ENCODE peak calls at places on chromosomes 11 and 22, in four cellular contexts. D is esophagus squamous epithelium, L is dorsolateral prefrontal cortex, S is coronary artery. J is an unnamed sample.

GRCh38 chr11:45209904-45210699 is 63.7 kb downstream of the PRDM11 start:
- DNase-seq in L (peak), D (no peak), S (peak), J (peak)

GRCh38 chr22:36465232-36466021 is 16.0 kb downstream of the TXN2 start:
- DNase-seq in S (peak), L (no peak), D (no peak), J (peak)

GRCh38 chr11:113202431-113202830 is 112.0 kb upstream of the TTC12 start:
- DNase-seq in L (no peak), S (no peak), D (no peak), J (no peak)

GRCh38 chr22:39498368-39498767 is 3.7 kb upstream of the MIEF1 start:
- DNase-seq in L (no peak), S (no peak), D (no peak), J (peak)

GRCh38 chr11:57330029-57330428 is 5.3 kb upstream of the TNKS1BP1 start:
- DNase-seq in D (no peak), S (no peak), L (no peak), J (no peak)

GRCh38 chr22:37604875-37605274 is 3.8 kb upstream of the GGA1 start:
- DNase-seq in L (no peak), S (no peak), D (no peak), J (no peak)

GRCh38 chr22:29205598-29206371 is at the start of gene EMID1:
- DNase-seq in L (no peak), S (no peak), D (no peak), J (no peak)

GRCh38 chr11:120718171-120718570 is 206.6 kb downstream of the GRIK4 start:
- DNase-seq in D (no peak), S (no peak), L (no peak), J (no peak)

GRCh38 chr22:40477683-40478348 is 107.4 kb downstream of the SGSM3 start:
- DNase-seq in S (no peak), D (no peak), L (no peak), J (no peak)

GRCh38 chr11:79440451-79441158 is at the start of gene TENM4:
- DNase-seq in S (peak), D (no peak), L (peak), J (peak)

GRCh38 chr22:20953668-20954500 is 13.2 kb upstream of the AIFM3 start:
- DNase-seq in S (no peak), D (no peak), L (no peak), J (peak)

GRCh38 chr11:89136606-89137005 is 41.1 kb upstream of the TYR start:
- DNase-seq in L (no peak), S (no peak), D (no peak), J (no peak)

GRCh38 chr11:75664366-75664765 is 4.5 kb downstream of the MAP6 start:
- DNase-seq in S (no peak), D (no peak), L (no peak), J (no peak)

GRCh38 chr11:2122222-2122906 is 16.8 kb downstream of the IGF2 start:
- DNase-seq in D (no peak), L (no peak), S (no peak), J (no peak)

GRCh38 chr22:29071261-29072045 is 1.4 kb upstream of the KREMEN1 start:
- DNase-seq in D (no peak), L (no peak), S (no peak), J (peak)

GRCh38 chr22:27879923-27880322 is 39.1 kb downstream of the PITPNB start:
- DNase-seq in D (no peak), S (no peak), L (no peak), J (no peak)

GRCh38 chr11:24872912-24873311 is 376.1 kb downstream of the LUZP2 start:
- DNase-seq in S (no peak), D (no peak), L (no peak), J (no peak)

GRCh38 chr11:68164437-68164836 is 43.2 kb upstream of the CHKA start:
- DNase-seq in S (no peak), D (no peak), L (no peak), J (no peak)

GRCh38 chr22:41526802-41527799 is 17.2 kb downstream of the POLR3H start:
- DNase-seq in L (peak), D (no peak), S (no peak), J (peak)

GRCh38 chr11:31005202-31005601 is 364.3 kb downstream of the DCDC1 start:
- DNase-seq in D (no peak), L (no peak), S (no peak), J (no peak)

GRCh38 chr11:65334696-65335295 is 1.1 kb downstream of the DPF2 start:
- DNase-seq in D (no peak), L (no peak), S (no peak), J (no peak)

GRCh38 chr22:23103199-23103954 is 33.1 kb downstream of the GNAZ start:
- DNase-seq in L (no peak), D (no peak), S (no peak), J (no peak)

GRCh38 chr11:106670069-106670468 is 348.2 kb downstream of the GUCY1A2 start:
- DNase-seq in L (no peak), S (no peak), D (no peak), J (no peak)

GRCh38 chr11:22703561-22703960 is 37.1 kb downstream of the GAS2 start:
- DNase-seq in D (no peak), S (no peak), L (no peak), J (no peak)

GRCh38 chr11:76632492-76632891 is 38.1 kb downstream of the LRRC32 start:
- DNase-seq in D (no peak), L (no peak), S (no peak), J (no peak)

GRCh38 chr11:101446726-101447125 is 137.1 kb downstream of the TRPC6 start:
- DNase-seq in L (no peak), D (no peak), S (no peak), J (no peak)

GRCh38 chr11:125001073-125001764 is 47.2 kb downstream of the CCDC15 start:
- DNase-seq in S (no peak), L (no peak), D (no peak), J (no peak)

GRCh38 chr22:19916006-19916405 is 25.6 kb upstream of the COMT start:
- DNase-seq in S (no peak), D (no peak), L (no peak), J (no peak)

GRCh38 chr11:32385998-32386397 is 49.3 kb downstream of the WT1 start:
- DNase-seq in S (no peak), L (no peak), D (no peak), J (no peak)

GRCh38 chr11:93330446-93330984 is at the start of gene DEUP1:
- DNase-seq in L (no peak), S (no peak), D (no peak), J (no peak)

GRCh38 chr11:125313271-125314222 is 149.0 kb downstream of the PKNOX2 start:
- DNase-seq in S (peak), L (no peak), D (no peak), J (no peak)

GRCh38 chr11:68904458-68904847 is 762 bp downstream of the IGHMBP2 start:
- DNase-seq in L (no peak), D (no peak), S (no peak), J (no peak)

GRCh38 chr11:111336062-111336461 is 37.7 kb downstream of the POU2AF3 start:
- DNase-seq in S (no peak), L (no peak), D (no peak), J (no peak)

GRCh38 chr11:111334495-111335123 is 36.3 kb downstream of the POU2AF3 start:
- DNase-seq in L (no peak), S (no peak), D (no peak), J (peak)

GRCh38 chr11:111336582-111337256 is 38.4 kb downstream of the POU2AF3 start:
- DNase-seq in D (no peak), S (no peak), L (no peak), J (peak)

GRCh38 chr11:111335596-111335995 is 37.2 kb downstream of the POU2AF3 start:
- DNase-seq in S (no peak), D (no peak), L (no peak), J (no peak)

DNA sequence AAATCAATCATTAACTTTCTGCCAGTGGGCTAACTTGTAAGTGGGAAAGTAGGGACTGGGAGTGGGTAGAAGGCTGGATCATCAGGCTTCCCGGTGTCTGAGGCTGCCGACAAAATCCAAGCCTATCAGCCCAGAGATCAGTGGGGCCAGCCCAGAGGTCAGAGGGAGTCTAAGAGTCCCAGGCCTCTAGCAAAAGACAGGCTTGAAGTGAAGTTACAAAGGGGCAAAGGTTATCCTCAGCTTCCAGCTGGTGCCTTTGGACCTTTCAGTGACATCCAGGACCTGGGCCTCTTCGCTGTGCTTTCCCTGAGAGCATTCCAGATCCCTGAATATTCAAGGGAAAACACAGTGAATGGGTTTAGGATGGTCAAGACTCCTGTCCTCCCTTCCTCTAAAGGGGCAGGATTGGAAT is 36.8 kb downstream of the POU2AF3 start:
- DNase-seq in S (no peak), D (no peak), L (no peak), J (peak)
- H3K27ac ChIP-seq in S (no peak), D (no peak), L (no peak), J (peak)

GRCh38 chr11:28773606-28774005 is 665.4 kb downstream of the METTL15 start:
- DNase-seq in S (no peak), L (no peak), D (no peak), J (no peak)
- H3K27ac ChIP-seq in S (no peak), L (no peak), D (no peak), J (no peak)

GRCh38 chr22:45211435-45211834 is 29.3 kb downstream of the KIAA0930 start:
- DNase-seq in S (no peak), L (no peak), D (no peak), J (no peak)
- H3K27ac ChIP-seq in S (peak), L (peak), D (peak), J (no peak)

GRCh38 chr11:97615541-97615940 is 1225.7 kb downstream of the JRKL start:
- DNase-seq in S (no peak), D (no peak), L (no peak), J (no peak)
- H3K27ac ChIP-seq in S (no peak), D (no peak), L (no peak), J (no peak)

GRCh38 chr11:15146271-15147003 is 31.7 kb downstream of the INSC start:
- DNase-seq in D (no peak), S (no peak), L (no peak), J (no peak)
- H3K27ac ChIP-seq in D (no peak), S (no peak), L (no peak), J (no peak)

GRCh38 chr22:24407278-24407665 is 20.1 kb upstream of the ADORA2A start:
- DNase-seq in L (no peak), D (no peak), S (no peak), J (no peak)
- H3K27ac ChIP-seq in L (peak), D (no peak), S (no peak), J (peak)

GRCh38 chr11:18697581-18697980 is 998 bp upstream of the TMEM86A start:
- DNase-seq in D (no peak), L (no peak), S (no peak), J (no peak)

GRCh38 chr11:18699269-18699596 is 654 bp downstream of the TMEM86A start:
- DNase-seq in S (no peak), L (no peak), D (no peak), J (no peak)

GRCh38 chr11:18699848-18700261 is 1.3 kb downstream of the TMEM86A start:
- DNase-seq in D (no peak), L (no peak), S (no peak), J (no peak)

GRCh38 chr11:18700375-18700774 is 1.8 kb downstream of the TMEM86A start:
- DNase-seq in L (no peak), D (no peak), S (no peak), J (no peak)

DNA sequence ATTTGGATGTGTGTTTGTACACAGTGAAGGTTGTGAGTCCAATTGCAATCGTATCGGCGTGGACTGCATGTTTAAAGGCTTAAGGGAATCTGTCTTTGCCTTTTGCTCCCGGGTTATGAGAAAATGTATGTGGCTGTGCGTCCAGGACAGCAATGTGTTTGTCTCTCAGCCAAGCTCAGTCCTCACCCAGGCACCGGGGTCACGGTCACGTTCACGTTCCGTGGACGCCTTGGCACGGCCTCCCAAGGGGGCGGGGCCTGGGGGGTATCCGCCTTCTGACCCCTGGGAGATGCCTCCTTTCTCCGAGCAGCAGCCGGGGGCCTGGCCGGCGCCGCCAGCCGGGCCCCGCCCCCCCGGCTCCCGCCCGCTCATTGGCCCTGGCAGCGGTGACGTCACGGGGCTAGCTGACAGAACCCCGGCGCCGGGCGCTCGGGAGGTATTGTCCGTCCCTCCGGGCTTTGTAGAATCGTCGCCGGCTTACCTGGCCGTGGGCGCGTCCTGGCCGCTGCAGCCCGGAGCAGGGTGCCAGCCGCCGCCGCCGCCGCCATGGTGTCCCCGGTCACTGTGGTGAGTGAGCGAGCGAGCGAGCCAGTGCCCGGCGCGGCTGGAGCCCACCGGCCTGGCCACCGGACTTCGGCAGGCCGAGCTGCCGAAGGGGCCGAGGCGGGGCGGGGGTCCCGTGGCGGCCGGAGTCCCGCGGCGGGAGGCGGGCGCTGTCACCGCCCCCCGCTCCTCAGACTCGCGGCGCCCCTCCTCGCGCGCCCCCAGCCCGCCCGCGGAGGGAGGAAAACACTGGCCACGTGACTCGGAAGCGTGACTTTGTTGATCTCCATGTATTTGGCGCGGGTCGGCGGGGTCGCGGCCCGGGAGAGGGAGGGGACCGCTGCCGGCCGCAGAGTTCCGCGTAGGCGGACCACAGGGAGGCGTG is at the start of gene TMEM86A:
- DNase-seq in L (peak), D (peak), S (peak), J (peak)
- H3K27ac ChIP-seq in L (peak), D (peak), S (peak), J (peak)

DNA sequence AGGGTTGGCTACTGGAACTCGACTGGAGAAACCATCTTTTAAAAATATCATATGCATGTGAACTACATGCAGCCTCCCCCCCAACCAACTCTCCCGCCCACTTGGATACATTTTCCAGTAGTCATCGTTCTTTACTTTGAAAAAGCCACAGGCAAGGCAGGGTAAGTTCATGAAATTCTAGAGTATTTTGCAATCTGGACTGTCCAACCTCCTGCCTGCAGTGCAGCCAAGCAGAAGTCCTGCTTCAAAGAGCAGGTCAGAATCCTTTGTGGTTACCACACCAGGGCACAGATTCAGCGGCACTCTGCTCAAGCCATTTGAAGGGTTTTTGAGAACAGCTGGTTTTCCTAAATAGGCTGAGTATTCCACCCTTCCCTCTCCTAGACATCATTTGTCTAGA is 12.1 kb downstream of the ELF5 start:
- DNase-seq in D (no peak), L (no peak), S (no peak), J (peak)
- H3K27ac ChIP-seq in D (no peak), L (no peak), S (no peak), J (peak)